ENCODE peak calls at places on chromosomes 7 and 10, in six cellular contexts. G is mucosa of descending colon, X is MCF 10A, M is AML-193, E is AG20443, C is HepG2. Y is an unnamed sample.

GRCh38 chr7:17369686-17370426 is 71.4 kb downstream of the AHR start:
- DNase-seq in G (peak; percentile 43), C (peak; percentile 7), X (peak; percentile 94), E (peak; percentile 69), M (peak; percentile 94), Y (peak; percentile 74)

GRCh38 chr10:66535418-66535817 is 390.4 kb upstream of the LRRTM3 start:
- DNase-seq in C (no peak), E (no peak), M (no peak), G (no peak), X (no peak), Y (no peak)

GRCh38 chr10:44975487-44976331 is 2.9 kb downstream of the DEPP1 start:
- DNase-seq in G (no peak), X (peak; percentile 59), M (no peak), C (peak; percentile 83), E (no peak), Y (peak; percentile 87)

GRCh38 chr7:91046322-91047088 is 217.7 kb upstream of the FZD1 start:
- DNase-seq in E (peak; percentile 19), C (no peak), M (no peak), G (no peak), X (no peak), Y (no peak)

GRCh38 chr10:35236739-35237138 is 99.6 kb upstream of the CCNY start:
- DNase-seq in X (peak; percentile 13), M (no peak), G (no peak), C (peak; percentile 25), E (peak; percentile 53), Y (peak; percentile 37)

GRCh38 chr10:97792058-97792721 is 20.4 kb upstream of the SFRP5 start:
- DNase-seq in X (peak; percentile 73), M (peak; percentile 21), G (peak; percentile 78), C (peak; percentile 48), E (peak; percentile 88), Y (peak; percentile 78)

GRCh38 chr10:97408496-97408992 is 7.4 kb upstream of the RRP12 start:
- DNase-seq in C (peak; percentile 73), X (no peak), G (peak; percentile 63), E (no peak), M (peak; percentile 48), Y (no peak)

GRCh38 chr10:67657775-67658174 is 38.2 kb downstream of the CTNNA3 start:
- DNase-seq in X (no peak), C (no peak), G (no peak), E (no peak), M (no peak), Y (no peak)

GRCh38 chr10:112349521-112350085 is 24.3 kb upstream of the ACSL5 start:
- DNase-seq in C (no peak), M (no peak), E (no peak), G (peak; percentile 2), X (no peak), Y (no peak)

GRCh38 chr10:66931340-66931948 is 5.6 kb downstream of the LRRTM3 start:
- DNase-seq in C (peak; percentile 43), X (peak; percentile 72), M (peak; percentile 28), G (peak; percentile 17), E (peak; percentile 39), Y (peak; percentile 75)

GRCh38 chr7:155591055-155591750 is 44.8 kb upstream of the CNPY1 start:
- DNase-seq in C (no peak), E (no peak), G (peak; percentile 58), M (no peak), X (peak; percentile 61), Y (peak; percentile 55)